ENCODE peak calls at places on chromosome 22, in six cellular contexts. G is cardiac muscle cell, P is AG09309, F is brain microvascular endothelial cell, S is body of pancreas, L is HCT116. Q is an unnamed sample.

GRCh38 chr22:33302049-33302545 is 243.9 kb upstream of the SYN3 start:
- DNase-seq in G (peak; percentile 72), F (peak; percentile 74), L (peak; percentile 0), P (peak; percentile 7), S (peak; percentile 87), Q (peak; percentile 59)

GRCh38 chr22:38125731-38126344 is 15.4 kb upstream of the BAIAP2L2 start:
- DNase-seq in P (no peak), G (no peak), F (no peak), L (no peak), S (no peak), Q (no peak)

GRCh38 chr22:19527861-19528417 is 3.7 kb upstream of the CLDN5 start:
- DNase-seq in S (no peak), L (no peak), F (peak; percentile 33), G (no peak), P (peak; percentile 4), Q (peak; percentile 10)

GRCh38 chr22:19867617-19868016 is 12.9 kb upstream of the GNB1L start:
- DNase-seq in L (no peak), P (no peak), S (peak; percentile 6), G (no peak), F (no peak), Q (no peak)

GRCh38 chr22:44171486-44172076 is 9.1 kb upstream of the PARVG start:
- DNase-seq in F (no peak), P (no peak), S (no peak), L (no peak), G (no peak), Q (no peak)

GRCh38 chr22:35561796-35562526 is 21.3 kb downstream of the RASD2 start:
- DNase-seq in G (peak; percentile 74), L (peak; percentile 70), P (no peak), S (no peak), F (peak; percentile 80), Q (peak; percentile 46)

GRCh38 chr22:22103078-22103593 is 120.5 kb upstream of the TOP3B start:
- DNase-seq in F (no peak), S (no peak), L (peak; percentile 21), G (no peak), P (no peak), Q (no peak)

GRCh38 chr22:40512426-40513136 is 123.9 kb downstream of the MRTFA start:
- DNase-seq in L (no peak), P (peak; percentile 99), S (no peak), G (peak; percentile 99), F (peak; percentile 88), Q (peak; percentile 100)

GRCh38 chr22:36863281-36863680 is 2.5 kb downstream of the NCF4 start:
- DNase-seq in L (no peak), P (no peak), F (no peak), G (no peak), S (no peak), Q (no peak)

GRCh38 chr22:41672780-41673509 is 15.7 kb downstream of the SNU13 start:
- DNase-seq in P (no peak), L (no peak), G (no peak), F (no peak), S (no peak), Q (peak; percentile 14)

GRCh38 chr22:33867118-33867863 is 53.0 kb downstream of the LARGE1 start:
- DNase-seq in L (no peak), F (peak; percentile 18), S (no peak), P (no peak), G (no peak), Q (peak; percentile 76)

GRCh38 chr22:37416806-37417205 is 10.5 kb downstream of the ELFN2 start:
- DNase-seq in F (no peak), S (peak; percentile 45), G (no peak), L (no peak), P (no peak), Q (no peak)

GRCh38 chr22:37525073-37525745 is 6.0 kb upstream of the CARD10 start:
- DNase-seq in S (no peak), P (no peak), L (peak; percentile 60), F (peak; percentile 85), G (peak; percentile 77), Q (peak; percentile 67)

GRCh38 chr22:36220457-36220921 is 18.8 kb downstream of the APOL2 start:
- DNase-seq in S (no peak), F (peak; percentile 51), G (no peak), L (no peak), P (no peak), Q (peak; percentile 85)

GRCh38 chr22:36253523-36254490 is 874 bp downstream of the APOL1 start:
- DNase-seq in F (no peak), L (no peak), S (peak; percentile 27), P (no peak), G (peak; percentile 55), Q (peak; percentile 46)

GRCh38 chr22:30181459-30182353 is 64.9 kb downstream of the LIF start:
- DNase-seq in L (no peak), S (no peak), P (no peak), F (no peak), G (no peak), Q (peak; percentile 58)

GRCh38 chr22:45007247-45007945 is 2.4 kb downstream of the PHF21B start:
- DNase-seq in S (peak; percentile 33), F (peak; percentile 2), P (no peak), L (no peak), G (peak; percentile 33), Q (peak; percentile 31)

GRCh38 chr22:40684728-40685127 is 5.4 kb downstream of the MCHR1 start:
- DNase-seq in L (no peak), F (no peak), G (no peak), S (no peak), P (no peak), Q (no peak)

GRCh38 chr22:36541831-36542391 is 12.9 kb upstream of the EIF3D start:
- DNase-seq in L (peak; percentile 64), F (peak; percentile 81), S (no peak), G (peak; percentile 74), P (peak; percentile 60), Q (peak; percentile 69)

GRCh38 chr22:44919691-44920090 is 90.1 kb downstream of the PHF21B start:
- DNase-seq in P (no peak), S (no peak), L (no peak), F (no peak), G (no peak), Q (no peak)

GRCh38 chr22:19984201-19984753 is 32.3 kb downstream of the ARVCF start:
- DNase-seq in L (peak; percentile 55), P (peak; percentile 8), F (peak; percentile 60), G (no peak), S (peak; percentile 39), Q (peak; percentile 47)

GRCh38 chr22:41762980-41763779 is 37.3 kb upstream of the CCDC134 start:
- DNase-seq in S (peak; percentile 15), P (no peak), G (peak; percentile 37), L (peak; percentile 28), F (peak; percentile 9), Q (peak; percentile 22)

GRCh38 chr22:30801695-30802094 is 107.0 kb downstream of the OSBP2 start:
- DNase-seq in L (no peak), P (no peak), S (no peak), F (no peak), G (no peak), Q (no peak)

GRCh38 chr22:22026157-22026831 is 43.7 kb upstream of the TOP3B start:
- DNase-seq in G (no peak), L (no peak), F (no peak), S (no peak), P (no peak), Q (no peak)

GRCh38 chr22:37565830-37566229 is 5.5 kb downstream of the CDC42EP1 start:
- DNase-seq in L (no peak), P (no peak), G (no peak), F (no peak), S (no peak), Q (no peak)

GRCh38 chr22:37482244-37482643 is 3.9 kb downstream of the MFNG start:
- DNase-seq in F (no peak), L (no peak), S (no peak), P (no peak), G (no peak), Q (no peak)

GRCh38 chr22:31650391-31650790 is 11.6 kb downstream of the PISD start:
- DNase-seq in S (no peak), G (peak; percentile 91), L (no peak), P (peak; percentile 72), F (peak; percentile 70), Q (peak; percentile 93)

GRCh38 chr22:29773233-29773632 is 6.1 kb downstream of the UQCR10 start:
- DNase-seq in P (no peak), F (no peak), G (peak; percentile 9), L (peak; percentile 36), S (no peak), Q (no peak)

GRCh38 chr22:18070556-18071306 is 7.1 kb upstream of the PEX26 start:
- DNase-seq in P (no peak), S (no peak), G (no peak), L (no peak), F (no peak), Q (no peak)
- H3K4me3 ChIP-seq in P (no peak overlapping the region), S (no peak overlapping the region), G (no peak overlapping the region), L (no peak overlapping the region), F (no peak overlapping the region), Q (no peak overlapping the region)

GRCh38 chr22:46827072-46827780 is 64.8 kb downstream of the TBC1D22A start:
- DNase-seq in G (no peak), L (no peak), S (no peak), F (no peak), P (no peak), Q (no peak)
- TF ChIP-seq CTCF in G (no peak), L (peak; percentile 31), S (no peak), F (peak; percentile 20), P (no peak), Q (no peak)

GRCh38 chr22:49847751-49848689 is 5.6 kb upstream of the ZBED4 start:
- DNase-seq in G (no peak), F (no peak), L (no peak), P (no peak), S (peak; percentile 33), Q (peak; percentile 13)
- H3K4me3 ChIP-seq in G (peak overlapping the region; percentile 33), F (no peak overlapping the region), L (no peak overlapping the region), P (no peak overlapping the region), S (peak overlapping the region; percentile 41), Q (peak overlapping the region; percentile 41)

GRCh38 chr22:21016644-21017420 is 1.9 kb downstream of the P2RX6 start:
- DNase-seq in L (no peak), S (no peak), F (no peak), G (no peak), P (no peak), Q (no peak)

GRCh38 chr22:21018314-21018713 is 3.3 kb downstream of the P2RX6 start:
- DNase-seq in F (no peak), L (no peak), P (no peak), G (no peak), S (no peak), Q (no peak)

GRCh38 chr22:21022955-21023614 is 8.1 kb downstream of the P2RX6 start:
- DNase-seq in G (no peak), F (no peak), P (no peak), L (no peak), S (no peak), Q (no peak)

GRCh38 chr22:21022507-21022906 is 7.5 kb downstream of the P2RX6 start:
- DNase-seq in G (no peak), F (no peak), P (no peak), S (no peak), L (no peak), Q (no peak)

DNA sequence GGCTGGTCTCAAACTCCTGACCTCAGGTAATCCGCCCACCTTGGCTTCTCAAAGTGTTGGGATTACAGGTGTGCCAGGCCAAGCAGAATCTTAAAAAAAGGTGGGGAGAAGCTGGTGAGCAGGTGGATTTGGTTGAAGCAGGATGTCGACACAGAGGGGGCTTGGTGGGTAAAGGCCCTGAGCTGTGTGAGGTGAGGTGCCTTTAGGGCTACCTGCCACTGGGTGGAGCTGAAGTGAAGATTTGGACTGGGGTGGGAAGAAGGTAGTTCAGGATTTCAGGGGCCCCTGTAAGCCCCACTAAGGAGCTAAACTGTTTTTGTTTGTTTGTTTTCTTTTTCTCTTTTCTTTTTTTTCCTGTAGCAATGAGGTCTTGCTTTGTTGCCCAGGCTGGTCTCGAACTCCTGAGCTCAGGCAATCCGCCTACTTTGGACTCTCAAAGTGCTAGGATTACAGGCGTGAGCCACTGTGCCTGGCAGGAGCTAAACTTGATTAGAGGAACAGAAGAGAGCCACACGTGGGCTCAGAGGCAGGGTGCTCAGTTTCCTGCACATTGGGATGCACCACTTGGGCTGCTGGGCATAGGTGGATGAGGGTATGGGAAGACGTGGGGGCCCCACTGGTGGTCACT is 6.0 kb downstream of the P2RX6 start:
- DNase-seq in G (peak; percentile 29), L (no peak), S (no peak), P (no peak), F (no peak), Q (peak; percentile 26)
- TF ChIP-seq CTCF in G (peak; percentile 51), L (peak; percentile 65), S (peak; percentile 9), P (peak; percentile 56), F (peak; percentile 71), Q (peak; percentile 62)